ENCODE peak calls at places on chromosomes 3 and 15, in six cellular contexts. One of them, this sample, is unnamed.

GRCh38 chr3:171295502-171296373 is 164.5 kb downstream of the TNIK start:
- DNase-seq in mesothelial cell of epicardium: no peak
- DNase-seq in lower lobe of right lung: no peak
- DNase-seq in activated gamma-delta T cell treated with Interleukin-2 at 50 U/mL for 16 hours: no peak
- DNase-seq in immature natural killer cell: no peak
- DNase-seq in HCT116: no peak
- DNase-seq in this sample: no peak

GRCh38 chr3:193055352-193055751 is 137.7 kb upstream of the MB21D2 start:
- DNase-seq in immature natural killer cell: no peak
- DNase-seq in activated gamma-delta T cell treated with Interleukin-2 at 50 U/mL for 16 hours: no peak
- DNase-seq in mesothelial cell of epicardium: no peak
- DNase-seq in HCT116: no peak
- DNase-seq in lower lobe of right lung: no peak
- DNase-seq in this sample: no peak

GRCh38 chr3:15405448-15406050 is 21.8 kb downstream of the METTL6 start:
- DNase-seq in activated gamma-delta T cell treated with Interleukin-2 at 50 U/mL for 16 hours: no peak
- DNase-seq in HCT116: peak; percentile 48
- DNase-seq in lower lobe of right lung: no peak
- DNase-seq in mesothelial cell of epicardium: no peak
- DNase-seq in immature natural killer cell: peak; percentile 47
- DNase-seq in this sample: peak; percentile 70

GRCh38 chr3:159988617-159989251 is at the start of gene IL12A:
- DNase-seq in mesothelial cell of epicardium: peak; percentile 82
- DNase-seq in immature natural killer cell: peak; percentile 81
- DNase-seq in HCT116: peak; percentile 52
- DNase-seq in lower lobe of right lung: peak; percentile 88
- DNase-seq in activated gamma-delta T cell treated with Interleukin-2 at 50 U/mL for 16 hours: peak; percentile 86
- DNase-seq in this sample: peak; percentile 80

GRCh38 chr15:58387130-58387529 is 44.7 kb upstream of the LIPC start:
- DNase-seq in lower lobe of right lung: no peak
- DNase-seq in HCT116: no peak
- DNase-seq in activated gamma-delta T cell treated with Interleukin-2 at 50 U/mL for 16 hours: no peak
- DNase-seq in mesothelial cell of epicardium: no peak
- DNase-seq in immature natural killer cell: no peak
- DNase-seq in this sample: peak; percentile 66

GRCh38 chr15:71195242-71195641 is 80.0 kb downstream of the THSD4 start:
- DNase-seq in activated gamma-delta T cell treated with Interleukin-2 at 50 U/mL for 16 hours: no peak
- DNase-seq in lower lobe of right lung: no peak
- DNase-seq in immature natural killer cell: no peak
- DNase-seq in HCT116: peak; percentile 13
- DNase-seq in mesothelial cell of epicardium: no peak
- DNase-seq in this sample: peak; percentile 23

GRCh38 chr15:43280996-43281395 is 14.3 kb upstream of the TGM5 start:
- DNase-seq in mesothelial cell of epicardium: no peak
- DNase-seq in HCT116: no peak
- DNase-seq in lower lobe of right lung: no peak
- DNase-seq in activated gamma-delta T cell treated with Interleukin-2 at 50 U/mL for 16 hours: no peak
- DNase-seq in immature natural killer cell: no peak
- DNase-seq in this sample: no peak

GRCh38 chr3:141249041-141249440 is 17.4 kb downstream of the PXYLP1 start:
- DNase-seq in immature natural killer cell: no peak
- DNase-seq in HCT116: no peak
- DNase-seq in mesothelial cell of epicardium: no peak
- DNase-seq in lower lobe of right lung: no peak
- DNase-seq in activated gamma-delta T cell treated with Interleukin-2 at 50 U/mL for 16 hours: no peak
- DNase-seq in this sample: no peak

GRCh38 chr15:101091080-101092017 is 160.5 kb downstream of the CHSY1 start:
- DNase-seq in activated gamma-delta T cell treated with Interleukin-2 at 50 U/mL for 16 hours: no peak
- DNase-seq in immature natural killer cell: no peak
- DNase-seq in lower lobe of right lung: no peak
- DNase-seq in HCT116: no peak
- DNase-seq in mesothelial cell of epicardium: no peak
- DNase-seq in this sample: peak; percentile 94

GRCh38 chr3:194773666-194774455 is 88.2 kb downstream of the FAM43A start:
- DNase-seq in activated gamma-delta T cell treated with Interleukin-2 at 50 U/mL for 16 hours: no peak
- DNase-seq in HCT116: no peak
- DNase-seq in mesothelial cell of epicardium: no peak
- DNase-seq in immature natural killer cell: no peak
- DNase-seq in lower lobe of right lung: no peak
- DNase-seq in this sample: no peak

GRCh38 chr3:194985031-194985578 is 285.9 kb downstream of the XXYLT1 start:
- DNase-seq in mesothelial cell of epicardium: peak; percentile 60
- DNase-seq in immature natural killer cell: no peak
- DNase-seq in HCT116: peak; percentile 27
- DNase-seq in lower lobe of right lung: peak; percentile 78
- DNase-seq in activated gamma-delta T cell treated with Interleukin-2 at 50 U/mL for 16 hours: no peak
- DNase-seq in this sample: peak; percentile 82

GRCh38 chr15:91338763-91339162 is 238.7 kb downstream of the SV2B start:
- DNase-seq in activated gamma-delta T cell treated with Interleukin-2 at 50 U/mL for 16 hours: no peak
- DNase-seq in mesothelial cell of epicardium: peak; percentile 56
- DNase-seq in HCT116: no peak
- DNase-seq in lower lobe of right lung: no peak
- DNase-seq in immature natural killer cell: no peak
- DNase-seq in this sample: no peak

GRCh38 chr3:186264608-186265400 is 97.2 kb downstream of the DGKG start:
- DNase-seq in activated gamma-delta T cell treated with Interleukin-2 at 50 U/mL for 16 hours: no peak
- DNase-seq in HCT116: no peak
- DNase-seq in immature natural killer cell: no peak
- DNase-seq in mesothelial cell of epicardium: no peak
- DNase-seq in lower lobe of right lung: no peak
- DNase-seq in this sample: no peak

GRCh38 chr3:126900859-126901540 is 81.9 kb upstream of the PLXNA1 start:
- DNase-seq in mesothelial cell of epicardium: no peak
- DNase-seq in activated gamma-delta T cell treated with Interleukin-2 at 50 U/mL for 16 hours: no peak
- DNase-seq in immature natural killer cell: no peak
- DNase-seq in HCT116: no peak
- DNase-seq in lower lobe of right lung: no peak
- DNase-seq in this sample: no peak

GRCh38 chr3:107629556-107629955 is 106.8 kb downstream of the BBX start:
- DNase-seq in immature natural killer cell: no peak
- DNase-seq in HCT116: no peak
- DNase-seq in activated gamma-delta T cell treated with Interleukin-2 at 50 U/mL for 16 hours: no peak
- DNase-seq in lower lobe of right lung: no peak
- DNase-seq in mesothelial cell of epicardium: no peak
- DNase-seq in this sample: peak; percentile 57

This sample was measured in fibroblast of villous mesenchyme.